ENCODE peak calls at places on chromosomes 12 and 14, in seven cellular contexts. I is HFF-Myc; Z is skeletal muscle cell; O is fibroblast of the aortic adventitia; P is H9; M is effector memory CD8-positive, alpha-beta T cell; Q is stimulated activated CD4-positive, alpha-beta T cell treated with anti-CD3 and anti-CD28 coated beads, Interleukin-15, amount 100 ng/mL, for 1 hour. N is an unnamed sample.

GRCh38 chr12:132948146-132949066 is 7.7 kb downstream of the ZNF605 start:
- DNase-seq in Q (no peak), P (no peak), M (no peak), O (no peak), Z (no peak), I (no peak), N (peak; percentile 32)

GRCh38 chr14:93035917-93036651 is 79.6 kb downstream of the ITPK1 start:
- DNase-seq in Q (no peak), O (peak; percentile 22), Z (no peak), M (peak; percentile 25), P (no peak), I (no peak), N (no peak)

GRCh38 chr14:21346532-21347135 is 37.2 kb downstream of the SUPT16H start:
- DNase-seq in Q (no peak), Z (no peak), M (no peak), P (no peak), O (peak; percentile 44), I (peak; percentile 31), N (no peak)

GRCh38 chr14:89794096-89794495 is 160.4 kb downstream of the EFCAB11 start:
- DNase-seq in P (no peak), Q (no peak), Z (no peak), I (no peak), O (peak; percentile 28), M (no peak), N (no peak)

GRCh38 chr12:89756638-89757321 is 48.1 kb upstream of the ATP2B1 start:
- DNase-seq in P (no peak), Z (peak; percentile 99), I (peak; percentile 93), Q (no peak), M (peak; percentile 36), O (peak; percentile 99), N (no peak)

GRCh38 chr12:45363903-45364302 is 148.0 kb downstream of the ANO6 start:
- DNase-seq in Q (no peak), Z (no peak), P (no peak), M (no peak), I (no peak), O (no peak), N (no peak)

GRCh38 chr12:65170245-65170881 is 980 bp downstream of the LEMD3 start:
- DNase-seq in Z (no peak), Q (peak; percentile 32), O (peak; percentile 43), P (peak; percentile 67), I (no peak), M (peak; percentile 61), N (peak; percentile 89)

GRCh38 chr12:50240792-50241114 is 42.6 kb downstream of the LIMA1 start:
- DNase-seq in Q (no peak), I (no peak), P (no peak), M (no peak), O (peak; percentile 47), Z (no peak), N (no peak)

GRCh38 chr12:67155863-67156262 is 113.3 kb upstream of the CAND1 start:
- DNase-seq in P (no peak), Q (no peak), I (no peak), M (no peak), O (peak; percentile 11), Z (peak; percentile 12), N (no peak)

GRCh38 chr12:77214136-77214535 is 148.8 kb upstream of the E2F7 start:
- DNase-seq in I (no peak), O (peak; percentile 79), Q (no peak), Z (no peak), M (no peak), P (no peak), N (no peak)

GRCh38 chr12:49541911-49542505 is 3.2 kb downstream of the KCNH3 start:
- DNase-seq in Z (no peak), M (no peak), Q (no peak), I (no peak), O (no peak), P (no peak), N (peak; percentile 48)

GRCh38 chr12:40569626-40570179 is 122.5 kb upstream of the CNTN1 start:
- DNase-seq in I (no peak), O (peak; percentile 75), P (no peak), Z (no peak), Q (no peak), M (no peak), N (no peak)

GRCh38 chr14:65958664-65959562 is 527.3 kb upstream of the CCDC196 start:
- DNase-seq in M (no peak), I (no peak), Z (no peak), Q (no peak), O (peak; percentile 56), P (no peak), N (no peak)

GRCh38 chr12:128823916-128824839 is at the start of gene SLC15A4:
- DNase-seq in Z (peak; percentile 72), Q (peak; percentile 74), P (peak; percentile 98), O (peak; percentile 87), I (no peak), M (peak; percentile 92), N (peak; percentile 100)